ENCODE peak calls at places on chromosomes 5 and 9, in four cellular contexts. One of them, this sample, is unnamed.

GRCh38 chr9:97660345-97660744 is 26.7 kb downstream of the NCBP1 start:
- DNase-seq in A549: no peak
- DNase-seq in K562: no peak
- DNase-seq in HepG2: no peak
- DNase-seq in this sample: no peak

GRCh38 chr5:111135946-111136345 is 43.8 kb downstream of the WDR36 start:
- DNase-seq in A549: peak
- DNase-seq in K562: no peak
- DNase-seq in HepG2: no peak
- DNase-seq in this sample: no peak

GRCh38 chr5:5951953-5952352 is 426.4 kb downstream of the MED10 start:
- DNase-seq in A549: no peak
- DNase-seq in K562: no peak
- DNase-seq in HepG2: no peak
- DNase-seq in this sample: no peak

GRCh38 chr5:55547792-55548191 is 13.0 kb upstream of the PLPP1 start:
- DNase-seq in A549: no peak
- DNase-seq in K562: no peak
- DNase-seq in HepG2: peak
- DNase-seq in this sample: no peak

GRCh38 chr5:61289241-61289640 is 42.8 kb upstream of the ZSWIM6 start:
- DNase-seq in A549: no peak
- DNase-seq in K562: no peak
- DNase-seq in HepG2: no peak
- DNase-seq in this sample: no peak

GRCh38 chr5:138230981-138231589 is 18.0 kb upstream of the CDC23 start:
- DNase-seq in A549: peak
- DNase-seq in K562: no peak
- DNase-seq in HepG2: peak
- DNase-seq in this sample: no peak

GRCh38 chr9:124285903-124286291 is 28.1 kb downstream of the NEK6 start:
- DNase-seq in A549: peak
- DNase-seq in K562: peak
- DNase-seq in HepG2: no peak
- DNase-seq in this sample: no peak

GRCh38 chr5:160390787-160391696 is 8.8 kb downstream of the FAM200C start:
- DNase-seq in A549: peak
- DNase-seq in K562: no peak
- DNase-seq in HepG2: peak
- DNase-seq in this sample: no peak

GRCh38 chr5:32190094-32190493 is 16.0 kb upstream of the GOLPH3 start:
- DNase-seq in A549: no peak
- DNase-seq in K562: no peak
- DNase-seq in HepG2: no peak
- DNase-seq in this sample: no peak

GRCh38 chr5:90473321-90474234 is 993 bp downstream of the MBLAC2 start:
- DNase-seq in A549: peak
- DNase-seq in K562: peak
- DNase-seq in HepG2: peak
- DNase-seq in this sample: no peak

GRCh38 chr5:127838661-127839060 is 135.5 kb downstream of the CCDC192 start:
- DNase-seq in A549: no peak
- DNase-seq in K562: no peak
- DNase-seq in HepG2: no peak
- DNase-seq in this sample: no peak

GRCh38 chr5:180526265-180526664 is 32.1 kb downstream of the CNOT6 start:
- DNase-seq in A549: no peak
- DNase-seq in K562: no peak
- DNase-seq in HepG2: no peak
- DNase-seq in this sample: no peak

GRCh38 chr9:4024281-4024680 is 275.6 kb downstream of the GLIS3 start:
- DNase-seq in A549: no peak
- DNase-seq in K562: no peak
- DNase-seq in HepG2: no peak
- DNase-seq in this sample: no peak

GRCh38 chr9:133090187-133090586 is 28.4 kb downstream of the CEL start:
- DNase-seq in A549: no peak
- DNase-seq in K562: no peak
- DNase-seq in HepG2: no peak
- DNase-seq in this sample: no peak

GRCh38 chr5:167821096-167821590 is 470.3 kb upstream of the WWC1 start:
- DNase-seq in A549: no peak
- DNase-seq in K562: no peak
- DNase-seq in HepG2: no peak
- DNase-seq in this sample: no peak

GRCh38 chr5:107577551-107577950 is 93.2 kb downstream of the EFNA5 start:
- DNase-seq in A549: no peak
- DNase-seq in K562: no peak
- DNase-seq in HepG2: no peak
- DNase-seq in this sample: no peak

GRCh38 chr9:116471093-116471906 is 215.8 kb upstream of the TRIM32 start:
- DNase-seq in A549: no peak
- DNase-seq in K562: peak
- DNase-seq in HepG2: no peak
- DNase-seq in this sample: peak

GRCh38 chr9:32966036-32966435 is 35.4 kb downstream of the APTX start:
- DNase-seq in A549: no peak
- DNase-seq in K562: no peak
- DNase-seq in HepG2: no peak
- DNase-seq in this sample: no peak

GRCh38 chr9:98256632-98257218 is 1.3 kb upstream of the TBC1D2 start:
- DNase-seq in A549: no peak
- DNase-seq in K562: peak
- DNase-seq in HepG2: no peak
- DNase-seq in this sample: no peak

GRCh38 chr5:40171971-40172370 is 507.7 kb upstream of the PTGER4 start:
- DNase-seq in A549: peak
- DNase-seq in K562: no peak
- DNase-seq in HepG2: no peak
- DNase-seq in this sample: no peak

GRCh38 chr5:5979761-5980570 is 398.4 kb downstream of the MED10 start:
- DNase-seq in A549: no peak
- DNase-seq in K562: no peak
- DNase-seq in HepG2: no peak
- DNase-seq in this sample: no peak

GRCh38 chr9:136690104-136690840 is 3.0 kb upstream of the AGPAT2 start:
- DNase-seq in A549: no peak
- DNase-seq in K562: no peak
- DNase-seq in HepG2: no peak
- DNase-seq in this sample: peak

GRCh38 chr5:137666109-137666850 is 69.6 kb downstream of the KLHL3 start:
- DNase-seq in A549: no peak
- DNase-seq in K562: no peak
- DNase-seq in HepG2: no peak
- DNase-seq in this sample: no peak

GRCh38 chr9:98091735-98092632 is 27.0 kb downstream of the TRIM14 start:
- DNase-seq in A549: no peak
- DNase-seq in K562: no peak
- DNase-seq in HepG2: no peak
- DNase-seq in this sample: peak

GRCh38 chr5:43227655-43228054 is 35.6 kb downstream of the NIM1K start:
- DNase-seq in A549: peak
- DNase-seq in K562: peak
- DNase-seq in HepG2: peak
- DNase-seq in this sample: no peak

GRCh38 chr9:7081065-7081600 is 323.4 kb downstream of the KDM4C start:
- DNase-seq in A549: no peak
- DNase-seq in K562: no peak
- DNase-seq in HepG2: no peak
- DNase-seq in this sample: no peak

GRCh38 chr5:149181702-149182101 is 40.4 kb downstream of the ABLIM3 start:
- DNase-seq in A549: no peak
- DNase-seq in K562: no peak
- DNase-seq in HepG2: no peak
- DNase-seq in this sample: no peak

GRCh38 chr5:151451626-151452520 is 4.5 kb downstream of the SLC36A1 start:
- DNase-seq in A549: peak
- DNase-seq in K562: peak
- DNase-seq in HepG2: peak
- DNase-seq in this sample: no peak

GRCh38 chr5:8864053-8864452 is 681.8 kb downstream of the SEMA5A start:
- DNase-seq in A549: peak
- DNase-seq in K562: no peak
- DNase-seq in HepG2: no peak
- DNase-seq in this sample: peak

GRCh38 chr9:20863910-20864309 is 167.5 kb downstream of the HACD4 start:
- DNase-seq in A549: no peak
- DNase-seq in K562: no peak
- DNase-seq in HepG2: no peak
- DNase-seq in this sample: no peak

GRCh38 chr9:109456811-109457210 is 41.3 kb downstream of the PTPN3 start:
- DNase-seq in A549: no peak
- DNase-seq in K562: no peak
- DNase-seq in HepG2: no peak
- DNase-seq in this sample: no peak

DNA sequence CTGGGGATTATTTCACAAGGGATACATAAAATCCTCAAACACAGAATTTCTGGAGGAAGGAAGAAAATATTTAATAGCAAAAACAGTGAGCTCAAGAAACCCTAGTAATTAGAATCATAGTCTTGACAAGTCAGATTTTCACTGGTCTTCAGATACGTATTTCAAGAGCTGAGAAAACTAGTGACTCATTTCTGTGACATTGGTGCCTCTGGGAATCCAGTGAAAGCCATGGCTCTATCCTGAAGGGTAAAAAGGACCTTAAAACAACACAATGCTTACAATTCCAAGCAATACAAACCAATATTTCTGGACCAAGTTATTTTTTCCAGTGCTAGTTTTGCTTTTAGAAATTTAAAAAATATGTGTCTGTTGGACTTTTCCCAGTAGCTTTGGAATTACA is 140.4 kb downstream of the LPAR1 start:
- DNase-seq in A549: no peak
- DNase-seq in K562: no peak
- DNase-seq in HepG2: no peak
- DNase-seq in this sample: no peak
- TF ChIP-seq PHF8 in A549: no peak
- TF ChIP-seq PHF8 in K562: no peak
- TF ChIP-seq PHF8 in HepG2: no peak
- TF ChIP-seq PHF8 in this sample: no peak

GRCh38 chr5:1708592-1709141 is 91.0 kb downstream of the MRPL36 start:
- DNase-seq in A549: no peak
- DNase-seq in K562: no peak
- DNase-seq in HepG2: no peak
- DNase-seq in this sample: no peak
- TF ChIP-seq PHF8 in A549: no peak
- TF ChIP-seq PHF8 in K562: no peak
- TF ChIP-seq PHF8 in HepG2: no peak
- TF ChIP-seq PHF8 in this sample: no peak

GRCh38 chr9:90054810-90055209 is 450.0 kb downstream of the GADD45G start:
- DNase-seq in A549: no peak
- DNase-seq in K562: no peak
- DNase-seq in HepG2: no peak
- DNase-seq in this sample: no peak

GRCh38 chr9:90057361-90057760 is 452.5 kb downstream of the GADD45G start:
- DNase-seq in A549: no peak
- DNase-seq in K562: no peak
- DNase-seq in HepG2: no peak
- DNase-seq in this sample: no peak

GRCh38 chr9:90047828-90048227 is 443.0 kb downstream of the GADD45G start:
- DNase-seq in A549: no peak
- DNase-seq in K562: no peak
- DNase-seq in HepG2: no peak
- DNase-seq in this sample: no peak

GRCh38 chr9:90055226-90055625 is 450.4 kb downstream of the GADD45G start:
- DNase-seq in A549: no peak
- DNase-seq in K562: no peak
- DNase-seq in HepG2: no peak
- DNase-seq in this sample: no peak

GRCh38 chr9:90053027-90053426 is 448.2 kb downstream of the GADD45G start:
- DNase-seq in A549: peak
- DNase-seq in K562: peak
- DNase-seq in HepG2: no peak
- DNase-seq in this sample: no peak
- TF ChIP-seq PHF8 in A549: no peak
- TF ChIP-seq PHF8 in K562: no peak
- TF ChIP-seq PHF8 in HepG2: no peak
- TF ChIP-seq PHF8 in this sample: no peak

GRCh38 chr5:173679909-173680626 is 63.6 kb upstream of the BOD1 start:
- DNase-seq in A549: no peak
- DNase-seq in K562: no peak
- DNase-seq in HepG2: no peak
- DNase-seq in this sample: no peak

GRCh38 chr5:173676375-173676774 is 59.9 kb upstream of the BOD1 start:
- DNase-seq in A549: no peak
- DNase-seq in K562: no peak
- DNase-seq in HepG2: no peak
- DNase-seq in this sample: no peak

GRCh38 chr5:173677125-173677672 is 60.7 kb upstream of the BOD1 start:
- DNase-seq in A549: no peak
- DNase-seq in K562: no peak
- DNase-seq in HepG2: no peak
- DNase-seq in this sample: no peak

GRCh38 chr5:173682313-173682712 is 65.9 kb upstream of the BOD1 start:
- DNase-seq in A549: no peak
- DNase-seq in K562: no peak
- DNase-seq in HepG2: no peak
- DNase-seq in this sample: no peak

GRCh38 chr5:173680660-173681242 is 64.3 kb upstream of the BOD1 start:
- DNase-seq in A549: no peak
- DNase-seq in K562: no peak
- DNase-seq in HepG2: no peak
- DNase-seq in this sample: no peak
- TF ChIP-seq PHF8 in A549: no peak
- TF ChIP-seq PHF8 in K562: no peak
- TF ChIP-seq PHF8 in HepG2: no peak
- TF ChIP-seq PHF8 in this sample: no peak

DNA sequence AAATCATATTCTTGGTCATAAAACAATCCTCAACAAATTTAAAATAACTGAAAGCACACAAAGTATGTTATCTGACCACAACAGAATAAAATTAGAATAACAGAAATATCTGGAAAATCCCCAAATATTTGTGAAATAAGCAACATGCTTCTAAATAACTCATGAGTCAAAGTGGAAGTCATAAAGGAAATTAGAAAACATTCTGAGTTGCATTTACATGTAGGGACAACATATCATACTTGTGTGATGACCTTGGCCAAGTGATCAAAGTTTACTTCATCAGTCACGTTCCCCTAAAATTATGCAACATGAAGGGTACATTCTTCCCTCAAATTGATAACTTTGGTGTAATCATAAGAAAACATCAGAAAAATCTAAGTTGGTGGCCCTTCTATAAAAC is 64.7 kb downstream of the CSF2 start:
- DNase-seq in A549: no peak
- DNase-seq in K562: no peak
- DNase-seq in HepG2: no peak
- DNase-seq in this sample: no peak
- TF ChIP-seq PHF8 in A549: no peak
- TF ChIP-seq PHF8 in K562: no peak
- TF ChIP-seq PHF8 in HepG2: no peak
- TF ChIP-seq PHF8 in this sample: no peak